ENCODE peak calls at places on chromosomes 5 and 9, in five cellular contexts. L is CD8-positive, alpha-beta memory T cell; K is AG04450; U is ovary; F is aorta. N is an unnamed sample.

GRCh38 chr9:82563094-82563493 is 499.8 kb downstream of the RASEF start:
- DNase-seq in L (no peak), K (no peak), U (no peak), F (no peak), N (no peak)

GRCh38 chr5:149916317-149917072 is 28.1 kb downstream of the PDE6A start:
- DNase-seq in L (no peak), K (no peak), U (no peak), F (no peak), N (no peak)

GRCh38 chr5:50300878-50301277 is 140.2 kb downstream of the EMB start:
- DNase-seq in L (no peak), K (no peak), U (no peak), F (no peak), N (no peak)

GRCh38 chr9:134503301-134504105 is 138.1 kb upstream of the COL5A1 start:
- DNase-seq in L (no peak), K (no peak), U (no peak), F (peak; percentile 41), N (no peak)

GRCh38 chr9:35236692-35237091 is 74.9 kb downstream of the UNC13B start:
- DNase-seq in L (no peak), K (no peak), U (no peak), F (no peak), N (no peak)

GRCh38 chr9:2417730-2418129 is 203.9 kb upstream of the VLDLR start:
- DNase-seq in L (no peak), K (no peak), U (no peak), F (no peak), N (no peak)

GRCh38 chr9:35756275-35756742 is 2.2 kb upstream of the MSMP start:
- DNase-seq in L (peak; percentile 86), K (no peak), U (peak; percentile 70), F (peak; percentile 68), N (peak; percentile 81)

GRCh38 chr5:76737131-76737556 is 21.2 kb downstream of the F2R start:
- DNase-seq in L (no peak), K (no peak), U (no peak), F (no peak), N (no peak)

GRCh38 chr5:1662559-1663043 is 137.0 kb downstream of the MRPL36 start:
- DNase-seq in L (no peak), K (no peak), U (no peak), F (no peak), N (no peak)

GRCh38 chr9:134328841-134329575 is 2.8 kb downstream of the RXRA start:
- DNase-seq in L (no peak), K (no peak), U (peak; percentile 68), F (peak; percentile 78), N (peak; percentile 84)

GRCh38 chr5:1183424-1184162 is 17.8 kb upstream of the SLC6A19 start:
- DNase-seq in L (peak; percentile 44), K (no peak), U (no peak), F (peak; percentile 32), N (peak; percentile 34)

GRCh38 chr9:122546196-122546595 is 6.7 kb upstream of the OR1N2 start:
- DNase-seq in L (no peak), K (no peak), U (no peak), F (no peak), N (no peak)
- H3K9me3 ChIP-seq in L (no peaks in the 10 kb centered on the region), K (no peaks in the 10 kb centered on the region), U (no peaks in the 10 kb centered on the region), F (peaks cover 2% of the 10 kb centered on the region), N (no peaks in the 10 kb centered on the region)

DNA sequence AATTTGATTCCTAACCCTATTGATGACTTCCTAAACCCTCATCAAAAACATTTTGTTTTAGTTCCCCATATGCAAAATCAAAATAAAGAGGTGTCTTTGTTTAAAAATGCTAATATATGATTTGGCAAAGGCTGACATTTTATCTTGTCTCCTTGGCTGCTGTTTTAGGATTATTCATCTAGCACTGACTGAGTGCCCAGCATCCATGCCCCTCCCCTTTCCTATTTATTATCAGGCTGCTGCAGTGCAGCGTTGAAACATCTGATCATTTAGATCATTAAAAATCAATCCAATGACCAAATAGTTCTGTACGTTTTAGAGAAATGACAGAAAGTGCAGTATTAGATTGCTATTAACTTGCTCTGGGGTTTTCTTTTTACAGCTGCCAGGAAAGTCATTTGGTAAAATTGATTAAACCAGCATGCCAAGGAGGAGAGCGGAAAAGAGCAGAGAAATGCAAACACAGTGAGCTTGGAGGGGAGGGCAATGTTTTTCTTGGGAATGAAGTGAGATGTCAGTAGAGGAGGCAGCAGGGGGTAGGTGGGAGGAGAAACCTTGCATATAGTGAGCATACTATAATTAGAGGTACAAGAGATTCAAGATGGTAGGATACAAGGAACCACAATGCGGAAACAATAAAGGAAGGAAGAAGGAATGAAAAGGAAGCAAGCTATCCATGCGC is 286.3 kb downstream of the PDE4D start:
- DNase-seq in L (no peak), K (no peak), U (no peak), F (no peak), N (no peak)
- H3K4me3 ChIP-seq in L (no peak overlapping the region), K (no peak overlapping the region), U (no peak overlapping the region), F (no peak overlapping the region), N (no peak overlapping the region)

GRCh38 chr9:133307271-133307670 is 28.7 kb downstream of the SURF6 start:
- DNase-seq in L (no peak), K (no peak), U (no peak), F (no peak), N (no peak)
- H3K9me3 ChIP-seq in L (no peaks in the 10 kb centered on the region), K (no peaks in the 10 kb centered on the region), U (no peaks in the 10 kb centered on the region), F (peaks cover 2% of the 10 kb centered on the region), N (no peaks in the 10 kb centered on the region)

DNA sequence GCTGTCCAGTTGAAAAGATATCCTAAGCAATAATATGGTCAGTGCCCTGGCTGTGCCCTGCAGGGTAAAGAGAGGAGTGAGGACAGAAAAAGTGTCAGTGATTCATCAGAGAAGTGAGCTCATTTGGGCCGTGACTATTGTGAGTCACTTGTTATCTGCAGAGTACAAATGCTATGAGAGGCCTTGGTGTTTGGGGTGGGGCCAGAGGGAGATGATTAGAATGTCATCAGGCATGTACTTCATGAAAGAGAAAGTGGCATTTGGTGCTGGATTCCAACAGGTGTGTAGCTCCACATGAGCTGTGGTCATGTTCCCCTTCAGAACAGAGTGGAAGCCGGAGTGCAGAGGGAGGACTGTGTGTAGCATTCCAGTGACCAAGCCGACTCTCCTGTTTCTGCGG is 174.1 kb downstream of the KDM4C start:
- DNase-seq in L (no peak), K (no peak), U (no peak), F (peak; percentile 54), N (no peak)
- H3K4me3 ChIP-seq in L (no peak overlapping the region), K (no peak overlapping the region), U (no peak overlapping the region), F (no peak overlapping the region), N (no peak overlapping the region)

DNA sequence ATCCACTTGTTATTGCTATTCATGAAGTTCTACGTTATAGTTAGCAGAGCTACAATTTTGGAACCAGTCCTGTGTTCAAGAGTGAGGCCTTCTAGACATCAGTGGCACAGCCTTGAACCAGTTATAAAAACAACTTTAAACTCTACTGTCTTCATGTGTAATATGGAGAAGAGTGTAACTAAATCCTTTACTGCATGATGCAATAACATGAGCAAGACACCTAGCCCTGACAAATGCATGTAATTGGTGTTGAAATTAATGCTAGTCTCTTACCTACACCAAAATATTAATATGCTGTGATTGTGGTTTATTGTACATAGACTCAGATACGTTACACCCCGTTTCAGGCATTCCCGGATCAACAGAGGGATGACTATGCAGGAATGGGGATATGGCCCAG is 654.6 kb downstream of the IRX1 start:
- DNase-seq in L (no peak), K (no peak), U (no peak), F (no peak), N (no peak)
- H3K9me3 ChIP-seq in L (no peaks in the 10 kb centered on the region), K (peaks cover 16% of the 10 kb centered on the region), U (no peaks in the 10 kb centered on the region), F (no peaks in the 10 kb centered on the region), N (no peaks in the 10 kb centered on the region)

GRCh38 chr5:141851195-141851874 is 26.9 kb downstream of the PCDH1 start:
- DNase-seq in L (no peak), K (no peak), U (no peak), F (no peak), N (no peak)

GRCh38 chr5:141852448-141852847 is 25.8 kb downstream of the PCDH1 start:
- DNase-seq in L (no peak), K (no peak), U (no peak), F (no peak), N (no peak)

GRCh38 chr5:141849371-141850182 is 28.6 kb downstream of the PCDH1 start:
- DNase-seq in L (peak; percentile 76), K (no peak), U (peak; percentile 84), F (peak; percentile 91), N (peak; percentile 99)

GRCh38 chr5:141850183-141850768 is 27.9 kb downstream of the PCDH1 start:
- DNase-seq in L (peak; percentile 64), K (no peak), U (peak; percentile 49), F (no peak), N (no peak)

GRCh38 chr5:141850786-141851185 is 27.4 kb downstream of the PCDH1 start:
- DNase-seq in L (no peak), K (no peak), U (no peak), F (no peak), N (no peak)
- H3K4me3 ChIP-seq in L (no peak overlapping the region), K (peak overlapping the region; percentile 78), U (peak overlapping the region; percentile 74), F (peak overlapping the region; percentile 83), N (peak overlapping the region; percentile 67)

GRCh38 chr9:111561165-111561719 is 36.3 kb downstream of the ZNF483 start:
- DNase-seq in L (no peak), K (no peak), U (no peak), F (no peak), N (no peak)

GRCh38 chr9:111559000-111559610 is 34.1 kb downstream of the ZNF483 start:
- DNase-seq in L (no peak), K (no peak), U (no peak), F (no peak), N (no peak)
- H3K9me3 ChIP-seq in L (no peaks in the 10 kb centered on the region), K (peaks cover 33% of the 10 kb centered on the region), U (no peaks in the 10 kb centered on the region), F (peaks cover 8% of the 10 kb centered on the region), N (no peaks in the 10 kb centered on the region)

GRCh38 chr5:65971643-65972042 is 45.3 kb downstream of the ERBIN start:
- DNase-seq in L (no peak), K (no peak), U (no peak), F (no peak), N (no peak)

GRCh38 chr5:65961644-65962043 is 35.3 kb downstream of the ERBIN start:
- DNase-seq in L (no peak), K (peak; percentile 16), U (no peak), F (no peak), N (no peak)

GRCh38 chr5:65969539-65970393 is 43.4 kb downstream of the ERBIN start:
- DNase-seq in L (no peak), K (no peak), U (no peak), F (no peak), N (no peak)

GRCh38 chr5:65970481-65971367 is 44.3 kb downstream of the ERBIN start:
- DNase-seq in L (no peak), K (no peak), U (no peak), F (no peak), N (no peak)

DNA sequence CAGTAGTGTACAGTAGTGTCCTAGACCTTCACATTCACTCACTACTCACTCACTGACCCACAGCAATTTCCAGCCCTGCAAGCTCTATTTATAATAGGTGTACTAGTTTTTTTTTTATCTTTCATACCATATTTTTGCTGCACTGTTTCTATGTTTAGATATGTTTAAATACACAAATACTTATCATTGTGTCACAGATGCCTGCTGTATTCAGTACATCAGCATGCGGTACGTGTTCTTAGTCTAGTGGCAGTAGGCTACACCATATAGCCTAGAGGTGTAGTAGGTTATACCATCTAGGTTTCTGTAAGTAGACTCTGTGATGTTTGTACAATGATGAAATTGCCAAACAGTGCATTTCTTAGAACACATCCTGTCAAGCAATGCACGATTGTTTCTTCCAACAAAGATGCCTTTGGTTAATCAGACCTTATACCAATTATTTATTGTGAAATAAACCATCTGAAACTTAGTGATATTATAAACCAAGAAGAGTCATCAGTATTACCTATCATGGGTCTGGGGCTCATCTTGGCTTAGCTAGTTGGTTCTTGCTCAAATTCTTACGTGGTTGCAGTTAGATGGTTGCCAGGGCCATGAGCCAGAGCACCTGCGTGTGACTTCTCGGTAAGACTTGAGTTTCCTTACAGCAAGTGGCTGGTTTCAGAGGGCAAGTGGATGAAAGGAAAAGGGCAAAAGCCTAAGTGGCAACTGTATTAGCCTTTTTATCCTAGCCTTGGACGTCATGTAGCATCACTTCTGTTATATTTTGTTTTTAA is 41.1 kb downstream of the ERBIN start:
- DNase-seq in L (no peak), K (no peak), U (no peak), F (no peak), N (no peak)
- H3K4me3 ChIP-seq in L (no peak overlapping the region), K (no peak overlapping the region), U (no peak overlapping the region), F (no peak overlapping the region), N (no peak overlapping the region)